ENCODE peak calls at places on chromosomes 16 and 17, in five cellular contexts. One of them, this sample, is unnamed.

GRCh38 chr16:80259289-80259805 is 281.4 kb upstream of the DYNLRB2 start:
- DNase-seq in pancreas: no peak
- DNase-seq in tibial nerve: no peak
- DNase-seq in psoas muscle: no peak
- DNase-seq in effector memory CD4-positive, alpha-beta T cell: no peak
- DNase-seq in this sample: no peak

GRCh38 chr16:10314811-10315210 is 71.0 kb upstream of the ATF7IP2 start:
- DNase-seq in pancreas: no peak
- DNase-seq in tibial nerve: no peak
- DNase-seq in psoas muscle: no peak
- DNase-seq in effector memory CD4-positive, alpha-beta T cell: no peak
- DNase-seq in this sample: no peak

GRCh38 chr17:70307430-70307829 is 138.1 kb downstream of the KCNJ2 start:
- DNase-seq in pancreas: no peak
- DNase-seq in tibial nerve: no peak
- DNase-seq in psoas muscle: peak; percentile 50
- DNase-seq in effector memory CD4-positive, alpha-beta T cell: no peak
- DNase-seq in this sample: no peak

GRCh38 chr16:2388875-2389433 is 40.3 kb upstream of the CCNF start:
- DNase-seq in pancreas: peak; percentile 90
- DNase-seq in tibial nerve: no peak
- DNase-seq in psoas muscle: no peak
- DNase-seq in effector memory CD4-positive, alpha-beta T cell: no peak
- DNase-seq in this sample: no peak

GRCh38 chr17:38852771-38853291 is 690 bp downstream of the RPL23 start:
- DNase-seq in pancreas: no peak
- DNase-seq in tibial nerve: no peak
- DNase-seq in psoas muscle: no peak
- DNase-seq in effector memory CD4-positive, alpha-beta T cell: peak; percentile 27
- DNase-seq in this sample: no peak

GRCh38 chr17:9226794-9227135 is 205.5 kb downstream of the NTN1 start:
- DNase-seq in pancreas: no peak
- DNase-seq in tibial nerve: no peak
- DNase-seq in psoas muscle: peak; percentile 46
- DNase-seq in effector memory CD4-positive, alpha-beta T cell: no peak
- DNase-seq in this sample: no peak

GRCh38 chr16:55001931-55002330 is 71.3 kb downstream of the IRX5 start:
- DNase-seq in pancreas: no peak
- DNase-seq in tibial nerve: no peak
- DNase-seq in psoas muscle: no peak
- DNase-seq in effector memory CD4-positive, alpha-beta T cell: no peak
- DNase-seq in this sample: no peak

GRCh38 chr17:82037889-82038195 is 345 bp upstream of the DCXR start:
- DNase-seq in pancreas: no peak
- DNase-seq in tibial nerve: no peak
- DNase-seq in psoas muscle: no peak
- DNase-seq in effector memory CD4-positive, alpha-beta T cell: no peak
- DNase-seq in this sample: no peak

GRCh38 chr17:79695293-79696158 is 35.2 kb upstream of the ENPP7 start:
- DNase-seq in pancreas: no peak
- DNase-seq in tibial nerve: peak; percentile 9
- DNase-seq in psoas muscle: no peak
- DNase-seq in effector memory CD4-positive, alpha-beta T cell: no peak
- DNase-seq in this sample: no peak

GRCh38 chr17:77371117-77371887 is 230.5 kb downstream of the SEC14L1 start:
- DNase-seq in pancreas: no peak
- DNase-seq in tibial nerve: no peak
- DNase-seq in psoas muscle: peak; percentile 57
- DNase-seq in effector memory CD4-positive, alpha-beta T cell: no peak
- DNase-seq in this sample: no peak

GRCh38 chr17:80284631-80285030 is 24.0 kb downstream of the RNF213 start:
- DNase-seq in pancreas: no peak
- DNase-seq in tibial nerve: no peak
- DNase-seq in psoas muscle: peak; percentile 14
- DNase-seq in effector memory CD4-positive, alpha-beta T cell: no peak
- DNase-seq in this sample: peak; percentile 52

GRCh38 chr17:78939615-78940014 is 14.4 kb upstream of the TIMP2 start:
- DNase-seq in pancreas: no peak
- DNase-seq in tibial nerve: no peak
- DNase-seq in psoas muscle: no peak
- DNase-seq in effector memory CD4-positive, alpha-beta T cell: no peak
- DNase-seq in this sample: no peak

GRCh38 chr17:31074772-31075538 is 19.8 kb upstream of the NF1 start:
- DNase-seq in pancreas: no peak
- DNase-seq in tibial nerve: no peak
- DNase-seq in psoas muscle: no peak
- DNase-seq in effector memory CD4-positive, alpha-beta T cell: no peak
- DNase-seq in this sample: no peak

GRCh38 chr17:77839324-77840155 is 119.0 kb upstream of the TNRC6C start:
- DNase-seq in pancreas: no peak
- DNase-seq in tibial nerve: no peak
- DNase-seq in psoas muscle: no peak
- DNase-seq in effector memory CD4-positive, alpha-beta T cell: no peak
- DNase-seq in this sample: no peak

GRCh38 chr17:10420811-10421210 is 939 bp downstream of the MYH8 start:
- DNase-seq in pancreas: no peak
- DNase-seq in tibial nerve: no peak
- DNase-seq in psoas muscle: no peak
- DNase-seq in effector memory CD4-positive, alpha-beta T cell: no peak
- DNase-seq in this sample: no peak

GRCh38 chr16:3566990-3567389 is 10.2 kb downstream of the NLRC3 start:
- DNase-seq in pancreas: no peak
- DNase-seq in tibial nerve: no peak
- DNase-seq in psoas muscle: peak; percentile 19
- DNase-seq in effector memory CD4-positive, alpha-beta T cell: no peak
- DNase-seq in this sample: no peak

GRCh38 chr16:4140652-4141051 is 24.4 kb upstream of the ADCY9 start:
- DNase-seq in pancreas: no peak
- DNase-seq in tibial nerve: no peak
- DNase-seq in psoas muscle: no peak
- DNase-seq in effector memory CD4-positive, alpha-beta T cell: no peak
- DNase-seq in this sample: no peak

GRCh38 chr16:88824256-88825077 is 12.7 kb upstream of the APRT start:
- DNase-seq in pancreas: no peak
- DNase-seq in tibial nerve: no peak
- DNase-seq in psoas muscle: no peak
- DNase-seq in effector memory CD4-positive, alpha-beta T cell: no peak
- DNase-seq in this sample: no peak

GRCh38 chr16:59859606-59860402 is 1125.7 kb upstream of the GOT2 start:
- DNase-seq in pancreas: no peak
- DNase-seq in tibial nerve: no peak
- DNase-seq in psoas muscle: no peak
- DNase-seq in effector memory CD4-positive, alpha-beta T cell: no peak
- DNase-seq in this sample: no peak

GRCh38 chr17:60959011-60959410 is 281.4 kb downstream of the BCAS3 start:
- DNase-seq in pancreas: no peak
- DNase-seq in tibial nerve: no peak
- DNase-seq in psoas muscle: no peak
- DNase-seq in effector memory CD4-positive, alpha-beta T cell: no peak
- DNase-seq in this sample: no peak

GRCh38 chr17:76550712-76551615 is 11.1 kb downstream of the PRCD start:
- DNase-seq in pancreas: no peak
- DNase-seq in tibial nerve: no peak
- DNase-seq in psoas muscle: no peak
- DNase-seq in effector memory CD4-positive, alpha-beta T cell: no peak
- DNase-seq in this sample: peak; percentile 76

GRCh38 chr16:1540556-1540855 is 7.0 kb downstream of the TMEM204 start:
- DNase-seq in pancreas: no peak
- DNase-seq in tibial nerve: no peak
- DNase-seq in psoas muscle: no peak
- DNase-seq in effector memory CD4-positive, alpha-beta T cell: no peak
- DNase-seq in this sample: no peak

GRCh38 chr17:77345260-77345910 is 204.6 kb downstream of the SEC14L1 start:
- DNase-seq in pancreas: no peak
- DNase-seq in tibial nerve: no peak
- DNase-seq in psoas muscle: peak; percentile 59
- DNase-seq in effector memory CD4-positive, alpha-beta T cell: no peak
- DNase-seq in this sample: no peak

GRCh38 chr16:7137560-7138330 is 194.9 kb upstream of the RBFOX1 start:
- DNase-seq in pancreas: no peak
- DNase-seq in tibial nerve: no peak
- DNase-seq in psoas muscle: no peak
- DNase-seq in effector memory CD4-positive, alpha-beta T cell: no peak
- DNase-seq in this sample: no peak

GRCh38 chr17:66032082-66032712 is 159.7 kb downstream of the CEP112 start:
- DNase-seq in pancreas: no peak
- DNase-seq in tibial nerve: no peak
- DNase-seq in psoas muscle: no peak
- DNase-seq in effector memory CD4-positive, alpha-beta T cell: no peak
- DNase-seq in this sample: no peak

GRCh38 chr17:31309525-31309924 is 4.3 kb downstream of the EVI2B start:
- DNase-seq in pancreas: no peak
- DNase-seq in tibial nerve: no peak
- DNase-seq in psoas muscle: no peak
- DNase-seq in effector memory CD4-positive, alpha-beta T cell: no peak
- DNase-seq in this sample: peak; percentile 43

GRCh38 chr17:66192378-66192687 is 400 bp upstream of the CEP112 start:
- DNase-seq in pancreas: no peak
- DNase-seq in tibial nerve: no peak
- DNase-seq in psoas muscle: no peak
- DNase-seq in effector memory CD4-positive, alpha-beta T cell: no peak
- DNase-seq in this sample: no peak

GRCh38 chr16:31421587-31421986 is 6.6 kb downstream of the COX6A2 start:
- DNase-seq in pancreas: no peak
- DNase-seq in tibial nerve: no peak
- DNase-seq in psoas muscle: no peak
- DNase-seq in effector memory CD4-positive, alpha-beta T cell: peak; percentile 24
- DNase-seq in this sample: no peak

GRCh38 chr17:16924701-16925440 is 47.0 kb downstream of the TNFRSF13B start:
- DNase-seq in pancreas: no peak
- DNase-seq in tibial nerve: no peak
- DNase-seq in psoas muscle: no peak
- DNase-seq in effector memory CD4-positive, alpha-beta T cell: no peak
- DNase-seq in this sample: no peak

DNA sequence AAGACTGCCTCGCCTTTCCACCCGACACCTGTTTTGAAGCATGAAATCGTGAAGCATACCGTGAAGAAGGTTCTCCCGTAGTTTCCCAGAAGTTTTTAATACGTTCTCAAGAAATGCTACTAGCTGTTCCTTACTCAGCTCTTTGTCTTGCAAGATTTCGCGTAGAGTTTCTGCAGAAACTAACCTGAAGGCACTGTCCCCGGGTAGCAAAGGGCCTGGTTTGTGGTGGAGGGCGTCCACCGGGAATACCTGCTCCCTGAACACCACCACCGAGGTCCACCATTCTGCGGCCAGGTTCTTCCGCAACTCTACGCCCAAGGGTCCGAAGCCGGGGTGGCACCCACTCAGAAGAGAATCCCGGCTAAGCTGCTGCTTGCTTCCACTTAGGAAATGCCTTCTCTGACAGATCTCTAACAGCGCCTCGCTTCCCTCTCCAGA is 487 bp downstream of the POLG2 start:
- DNase-seq in pancreas: no peak
- DNase-seq in tibial nerve: no peak
- DNase-seq in psoas muscle: no peak
- DNase-seq in effector memory CD4-positive, alpha-beta T cell: no peak
- DNase-seq in this sample: no peak
- H3K27ac ChIP-seq in pancreas: no peak overlapping the region
- H3K27ac ChIP-seq in tibial nerve: peak overlapping the region; percentile 79
- H3K27ac ChIP-seq in psoas muscle: peak overlapping the region; percentile 87
- H3K27ac ChIP-seq in effector memory CD4-positive, alpha-beta T cell: peak overlapping the region; percentile 82
- H3K27ac ChIP-seq in this sample: peak overlapping the region; percentile 86

GRCh38 chr17:4998666-4999428 is 1.1 kb downstream of the KIF1C start:
- DNase-seq in pancreas: peak; percentile 61
- DNase-seq in tibial nerve: no peak
- DNase-seq in psoas muscle: no peak
- DNase-seq in effector memory CD4-positive, alpha-beta T cell: no peak
- DNase-seq in this sample: no peak
- H3K27ac ChIP-seq in pancreas: no peak overlapping the region
- H3K27ac ChIP-seq in tibial nerve: peak overlapping the region; percentile 96
- H3K27ac ChIP-seq in psoas muscle: peak overlapping the region; percentile 96
- H3K27ac ChIP-seq in effector memory CD4-positive, alpha-beta T cell: peak overlapping the region; percentile 66
- H3K27ac ChIP-seq in this sample: no peak overlapping the region

GRCh38 chr17:72605543-72605942 is 484.7 kb downstream of the SOX9 start:
- DNase-seq in pancreas: no peak
- DNase-seq in tibial nerve: no peak
- DNase-seq in psoas muscle: no peak
- DNase-seq in effector memory CD4-positive, alpha-beta T cell: no peak
- DNase-seq in this sample: no peak

GRCh38 chr17:72602517-72603345 is 481.9 kb downstream of the SOX9 start:
- DNase-seq in pancreas: peak; percentile 52
- DNase-seq in tibial nerve: no peak
- DNase-seq in psoas muscle: no peak
- DNase-seq in effector memory CD4-positive, alpha-beta T cell: no peak
- DNase-seq in this sample: peak; percentile 8

GRCh38 chr17:72600934-72601333 is 480.1 kb downstream of the SOX9 start:
- DNase-seq in pancreas: no peak
- DNase-seq in tibial nerve: no peak
- DNase-seq in psoas muscle: no peak
- DNase-seq in effector memory CD4-positive, alpha-beta T cell: no peak
- DNase-seq in this sample: no peak

GRCh38 chr17:72604518-72604917 is 483.7 kb downstream of the SOX9 start:
- DNase-seq in pancreas: no peak
- DNase-seq in tibial nerve: no peak
- DNase-seq in psoas muscle: no peak
- DNase-seq in effector memory CD4-positive, alpha-beta T cell: no peak
- DNase-seq in this sample: no peak

GRCh38 chr17:72603346-72604242 is 482.8 kb downstream of the SOX9 start:
- DNase-seq in pancreas: no peak
- DNase-seq in tibial nerve: no peak
- DNase-seq in psoas muscle: no peak
- DNase-seq in effector memory CD4-positive, alpha-beta T cell: no peak
- DNase-seq in this sample: no peak
- H3K27ac ChIP-seq in pancreas: peak overlapping the region; percentile 36
- H3K27ac ChIP-seq in tibial nerve: peak overlapping the region; percentile 29
- H3K27ac ChIP-seq in psoas muscle: no peak overlapping the region
- H3K27ac ChIP-seq in effector memory CD4-positive, alpha-beta T cell: no peak overlapping the region
- H3K27ac ChIP-seq in this sample: no peak overlapping the region

GRCh38 chr16:57263585-57264351 is 18.7 kb downstream of the ARL2BP start:
- DNase-seq in pancreas: no peak
- DNase-seq in tibial nerve: no peak
- DNase-seq in psoas muscle: peak; percentile 23
- DNase-seq in effector memory CD4-positive, alpha-beta T cell: no peak
- DNase-seq in this sample: no peak

GRCh38 chr16:57264381-57264780 is 19.3 kb downstream of the ARL2BP start:
- DNase-seq in pancreas: no peak
- DNase-seq in tibial nerve: no peak
- DNase-seq in psoas muscle: peak; percentile 2
- DNase-seq in effector memory CD4-positive, alpha-beta T cell: no peak
- DNase-seq in this sample: peak; percentile 41

GRCh38 chr16:57264950-57265371 is 19.5 kb downstream of the PLLP start:
- DNase-seq in pancreas: peak; percentile 90
- DNase-seq in tibial nerve: no peak
- DNase-seq in psoas muscle: peak; percentile 46
- DNase-seq in effector memory CD4-positive, alpha-beta T cell: no peak
- DNase-seq in this sample: no peak

GRCh38 chr16:57261806-57262205 is 16.7 kb downstream of the ARL2BP start:
- DNase-seq in pancreas: no peak
- DNase-seq in tibial nerve: no peak
- DNase-seq in psoas muscle: peak; percentile 30
- DNase-seq in effector memory CD4-positive, alpha-beta T cell: no peak
- DNase-seq in this sample: no peak

GRCh38 chr16:57262841-57263584 is 18.0 kb downstream of the ARL2BP start:
- DNase-seq in pancreas: peak; percentile 58
- DNase-seq in tibial nerve: no peak
- DNase-seq in psoas muscle: peak; percentile 37
- DNase-seq in effector memory CD4-positive, alpha-beta T cell: no peak
- DNase-seq in this sample: no peak
- H3K27ac ChIP-seq in pancreas: peak overlapping the region; percentile 46
- H3K27ac ChIP-seq in tibial nerve: peak overlapping the region; percentile 2
- H3K27ac ChIP-seq in psoas muscle: no peak overlapping the region
- H3K27ac ChIP-seq in effector memory CD4-positive, alpha-beta T cell: no peak overlapping the region
- H3K27ac ChIP-seq in this sample: no peak overlapping the region